ENCODE peak calls at places on chromosomes 5 and 9, in five cellular contexts. H, O, D, A and W are unnamed samples.

GRCh38 chr9:98081477-98082219 is 25.1 kb downstream of the NANS start:
- DNase-seq in H (no peak), O (peak), D (no peak), A (no peak), W (peak)

GRCh38 chr5:125868035-125868434 is 555.2 kb upstream of the GRAMD2B start:
- DNase-seq in H (no peak), O (no peak), D (no peak), A (peak), W (no peak)

GRCh38 chr9:33418090-33418489 is 15.7 kb upstream of the AQP7 start:
- DNase-seq in H (no peak), O (no peak), D (no peak), A (no peak), W (peak)

GRCh38 chr5:44402084-44402483 is 12.9 kb upstream of the FGF10 start:
- DNase-seq in H (no peak), O (no peak), D (no peak), A (no peak), W (no peak)

GRCh38 chr5:142674438-142675210 is 11.3 kb downstream of the FGF1 start:
- DNase-seq in H (no peak), O (no peak), D (no peak), A (peak), W (no peak)

GRCh38 chr5:24068507-24068906 is 561.1 kb downstream of the PRDM9 start:
- DNase-seq in H (no peak), O (no peak), D (no peak), A (no peak), W (no peak)

GRCh38 chr5:54985301-54986268 is at the start of gene ESM1:
- DNase-seq in H (peak), O (peak), D (no peak), A (peak), W (no peak)

GRCh38 chr5:178642351-178642909 is 15.6 kb upstream of the CLK4 start:
- DNase-seq in H (peak), O (peak), D (no peak), A (peak), W (peak)

GRCh38 chr5:36079200-36079761 is 12.6 kb upstream of the UGT3A2 start:
- DNase-seq in H (peak), O (peak), D (no peak), A (peak), W (peak)

GRCh38 chr5:54905246-54905770 is 80.1 kb downstream of the ESM1 start:
- DNase-seq in H (no peak), O (no peak), D (no peak), A (no peak), W (no peak)

GRCh38 chr5:180078348-180078747 is 6.8 kb upstream of the RNF130 start:
- DNase-seq in H (no peak), O (no peak), D (no peak), A (no peak), W (no peak)

GRCh38 chr9:127049044-127049443 is 73.4 kb downstream of the ANGPTL2 start:
- DNase-seq in H (peak), O (peak), D (no peak), A (peak), W (peak)

GRCh38 chr5:1754531-1755220 is 45.0 kb downstream of the MRPL36 start:
- DNase-seq in H (no peak), O (no peak), D (no peak), A (no peak), W (no peak)

GRCh38 chr9:14228602-14229001 is 85.3 kb downstream of the NFIB start:
- DNase-seq in H (no peak), O (no peak), D (no peak), A (no peak), W (no peak)

GRCh38 chr5:128905225-128906110 is 59.8 kb upstream of the SLC27A6 start:
- DNase-seq in H (peak), O (peak), D (peak), A (peak), W (peak)

GRCh38 chr5:106454651-106455415 is 1215.9 kb downstream of the EFNA5 start:
- DNase-seq in H (peak), O (peak), D (no peak), A (peak), W (peak)

GRCh38 chr9:89309608-89310485 is 1.1 kb upstream of the CKS2 start:
- DNase-seq in H (peak), O (peak), D (no peak), A (no peak), W (peak)

GRCh38 chr5:148924817-148925216 is 98.4 kb downstream of the ADRB2 start:
- DNase-seq in H (no peak), O (peak), D (no peak), A (no peak), W (peak)

GRCh38 chr5:178360231-178360925 is 127.8 kb upstream of the PHYKPL start:
- DNase-seq in H (no peak), O (no peak), D (no peak), A (no peak), W (no peak)

GRCh38 chr5:93604119-93604963 is 21.3 kb downstream of the NR2F1 start:
- DNase-seq in H (no peak), O (no peak), D (no peak), A (peak), W (no peak)

GRCh38 chr9:18626046-18626698 is 152.2 kb downstream of the ADAMTSL1 start:
- DNase-seq in H (no peak), O (no peak), D (no peak), A (no peak), W (no peak)

GRCh38 chr9:17987174-17987573 is 408.3 kb downstream of the SH3GL2 start:
- DNase-seq in H (no peak), O (no peak), D (no peak), A (no peak), W (no peak)

GRCh38 chr5:168826292-168826725 is 247.1 kb upstream of the PANK3 start:
- DNase-seq in H (no peak), O (no peak), D (no peak), A (peak), W (no peak)

GRCh38 chr5:65926893-65927292 is 518 bp downstream of the ERBIN start:
- DNase-seq in H (peak), O (no peak), D (no peak), A (peak), W (no peak)

GRCh38 chr5:67992919-67993318 is 222.6 kb upstream of the PIK3R1 start:
- DNase-seq in H (no peak), O (no peak), D (no peak), A (peak), W (no peak)

GRCh38 chr5:159095218-159095617 is 4.5 kb downstream of the EBF1 start:
- DNase-seq in H (no peak), O (no peak), D (no peak), A (peak), W (no peak)

GRCh38 chr9:112555844-112556482 is 69.3 kb downstream of the KIAA1958 start:
- DNase-seq in H (no peak), O (peak), D (no peak), A (no peak), W (peak)

GRCh38 chr9:128201441-128202369 is 1.5 kb upstream of the DNM1 start:
- DNase-seq in H (no peak), O (no peak), D (no peak), A (peak), W (no peak)

GRCh38 chr9:128696923-128697707 is 5.2 kb upstream of the PKN3 start:
- DNase-seq in H (no peak), O (no peak), D (no peak), A (no peak), W (no peak)

GRCh38 chr9:108813951-108814601 is 41.7 kb downstream of the ACTL7B start:
- DNase-seq in H (peak), O (peak), D (no peak), A (peak), W (peak)

GRCh38 chr5:180283026-180283615 is 8.8 kb downstream of the MAPK9 start:
- DNase-seq in H (no peak), O (no peak), D (no peak), A (peak), W (no peak)

GRCh38 chr9:13847270-13847669 is 466.7 kb downstream of the NFIB start:
- DNase-seq in H (no peak), O (no peak), D (no peak), A (no peak), W (no peak)